ENCODE peak calls at places on chromosomes 7 and 10, in four cellular contexts. Z is GM12878, X is HepG2, A is K562. N is an unnamed sample.

GRCh38 chr7:53336133-53336532 is 300.7 kb downstream of the POM121L12 start:
- DNase-seq in A (no peak), X (no peak), Z (no peak), N (no peak)

GRCh38 chr7:101874028-101874427 is 56.6 kb downstream of the CUX1 start:
- DNase-seq in A (no peak), X (no peak), Z (no peak), N (no peak)

GRCh38 chr10:131972474-131973071 is 9.2 kb downstream of the BNIP3 start:
- DNase-seq in Z (no peak), X (no peak), A (peak), N (no peak)

GRCh38 chr10:44193156-44193555 is 191.7 kb downstream of the CXCL12 start:
- DNase-seq in A (no peak), X (no peak), Z (no peak), N (no peak)

GRCh38 chr7:18900801-18901200 is 216.6 kb downstream of the TWIST1 start:
- DNase-seq in Z (no peak), A (no peak), X (no peak), N (no peak)

GRCh38 chr7:32058017-32058416 is 12.2 kb downstream of the PDE1C start:
- DNase-seq in X (no peak), Z (no peak), A (no peak), N (no peak)

GRCh38 chr10:1520909-1521565 is 216.3 kb downstream of the ADARB2 start:
- DNase-seq in A (no peak), X (no peak), Z (no peak), N (no peak)

GRCh38 chr10:14617850-14618249 is 156.8 kb downstream of the FAM107B start:
- DNase-seq in X (no peak), A (no peak), Z (no peak), N (no peak)

GRCh38 chr10:89700914-89701237 is 514 bp upstream of the KIF20B start:
- DNase-seq in Z (no peak), X (no peak), A (no peak), N (no peak)
- TF ChIP-seq SP1 in Z (no peak), X (no peak), A (no peak), N (no peak)

GRCh38 chr7:7044806-7045205 is 137.5 kb upstream of the C1GALT1 start:
- DNase-seq in X (no peak), A (no peak), Z (no peak), N (no peak)
- TF ChIP-seq FOXM1 in X (no peak), A (no peak), Z (no peak), N (no peak)

DNA sequence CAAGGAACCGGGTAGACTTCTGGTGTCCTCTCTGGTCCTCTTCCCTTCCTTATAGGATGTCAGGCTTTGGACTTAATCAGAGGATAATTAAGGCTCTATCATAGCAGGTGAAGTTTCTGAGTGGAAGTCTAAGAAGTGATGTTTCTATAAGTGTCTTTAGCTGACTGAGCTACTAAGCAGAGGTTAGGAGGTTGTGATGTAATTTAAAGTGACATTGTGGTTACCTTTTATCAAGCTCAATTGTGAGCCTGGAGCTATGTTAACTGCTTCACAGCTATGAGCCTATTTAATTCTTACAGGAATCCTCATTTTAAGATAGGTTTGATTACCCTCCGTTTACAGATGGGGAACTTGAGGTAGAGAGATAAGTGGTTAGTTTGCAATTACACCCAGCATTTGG is 365.1 kb downstream of the AUTS2 start:
- DNase-seq in A (no peak), X (no peak), Z (no peak), N (no peak)
- TF ChIP-seq SP1 in A (no peak), X (no peak), Z (no peak), N (no peak)

GRCh38 chr10:62851449-62851848 is 35.3 kb upstream of the EGR2 start:
- DNase-seq in X (no peak), A (no peak), Z (no peak), N (peak)
- TF ChIP-seq FOXM1 in X (no peak), A (no peak), Z (no peak), N (no peak)

GRCh38 chr7:128157906-128158305 is 83.2 kb upstream of the LEP start:
- DNase-seq in X (no peak), Z (no peak), A (no peak), N (no peak)
- TF ChIP-seq SP1 in X (no peak), Z (no peak), A (no peak), N (no peak)

DNA sequence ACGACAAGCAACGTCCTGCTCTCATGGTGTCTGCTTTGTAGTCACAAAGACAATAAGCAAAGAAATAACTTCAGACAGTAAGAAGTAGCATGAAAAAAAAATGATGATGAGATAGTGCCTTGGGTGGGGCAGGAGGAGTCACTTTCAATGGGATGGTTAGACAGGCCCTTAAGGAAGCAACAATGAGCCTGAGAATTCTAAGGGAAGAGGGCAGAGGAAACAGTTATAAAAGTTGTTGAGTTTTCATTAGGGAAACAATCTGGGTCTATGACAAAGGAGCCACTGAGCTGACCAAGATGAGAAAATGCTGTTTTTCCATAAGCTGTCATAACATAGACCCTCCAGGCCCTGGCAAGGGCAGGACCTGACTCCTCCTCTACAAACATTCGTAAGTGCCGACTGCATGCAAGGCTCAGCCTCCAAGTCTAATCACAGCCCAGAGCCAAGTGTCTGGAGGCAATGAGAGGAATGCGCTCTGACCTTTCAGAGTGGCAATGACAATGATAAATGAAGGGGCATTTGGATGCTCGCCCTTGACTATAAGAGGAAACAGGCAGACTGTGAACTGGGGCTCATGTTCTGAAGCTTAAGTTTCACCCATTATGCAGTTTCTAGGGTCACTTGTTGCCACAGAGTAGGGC is 43.7 kb downstream of the PPP1R3C start:
- DNase-seq in X (no peak), Z (no peak), A (no peak), N (no peak)
- TF ChIP-seq FOXM1 in X (no peak), Z (no peak), A (no peak), N (no peak)

GRCh38 chr7:156094350-156095146 is 282.3 kb upstream of the SHH start:
- DNase-seq in A (no peak), Z (no peak), X (no peak), N (no peak)

GRCh38 chr7:156099085-156099484 is 286.8 kb upstream of the SHH start:
- DNase-seq in A (no peak), Z (no peak), X (no peak), N (no peak)

GRCh38 chr7:156092307-156092706 is 280.0 kb upstream of the SHH start:
- DNase-seq in X (no peak), A (no peak), Z (no peak), N (no peak)

GRCh38 chr7:156096806-156097538 is 284.7 kb upstream of the SHH start:
- DNase-seq in X (no peak), A (no peak), Z (no peak), N (no peak)

DNA sequence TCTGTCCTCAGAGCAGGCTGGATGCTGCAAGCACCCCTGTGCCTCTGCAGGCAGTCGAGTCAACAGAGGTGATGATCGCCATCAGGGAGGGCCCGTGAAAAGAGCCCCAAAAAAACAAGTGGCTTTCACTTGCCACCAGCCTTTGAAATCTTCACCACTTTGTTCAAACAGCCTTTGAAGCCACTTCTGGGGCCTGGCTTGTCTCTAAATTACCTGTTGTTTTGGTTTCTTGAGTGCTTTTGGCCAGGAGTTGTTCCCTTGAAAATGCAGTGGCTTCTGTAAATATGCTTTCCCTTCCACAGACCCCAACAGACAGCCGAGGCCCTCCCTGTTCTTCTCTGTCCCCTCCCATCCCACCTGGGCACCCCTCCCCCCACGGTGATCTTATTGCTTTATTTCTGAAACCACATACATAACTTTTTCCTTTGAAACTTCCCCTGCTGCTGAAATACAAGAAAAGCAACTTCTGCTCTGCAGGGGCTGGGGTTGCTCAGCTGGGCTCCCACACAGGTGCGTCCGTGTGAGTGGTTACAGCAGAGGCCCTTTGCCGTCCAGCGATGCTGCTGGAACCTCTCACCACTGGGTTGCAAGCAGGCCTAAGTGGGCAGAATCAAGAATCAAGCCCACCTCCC is 283.8 kb upstream of the SHH start:
- DNase-seq in A (no peak), Z (no peak), X (no peak), N (no peak)
- TF ChIP-seq SP1 in A (no peak), Z (no peak), X (no peak), N (no peak)